ENCODE peak calls at places on chromosomes 11 and 22, in ten cellular contexts. One of them, this sample, is unnamed.

GRCh38 chr11:121575250-121575962 is 122.6 kb upstream of the SORL1-AS1 start:
- DNase-seq in mucosa of descending colon: peak; percentile 73
- DNase-seq in IMR-90: peak; percentile 81
- DNase-seq in pancreas: no peak
- DNase-seq in A673: no peak
- DNase-seq in left ventricle myocardium inferior: peak; percentile 58
- DNase-seq in choroid plexus epithelial cell: peak; percentile 83
- DNase-seq in retinal pigment epithelial cell: no peak
- DNase-seq in uterus: peak; percentile 88
- DNase-seq in mammary epithelial cell: no peak
- DNase-seq in this sample: no peak

GRCh38 chr11:84437129-84438123 is 1151.3 kb upstream of the CCDC90B start:
- DNase-seq in mucosa of descending colon: no peak
- DNase-seq in IMR-90: no peak
- DNase-seq in pancreas: peak; percentile 85
- DNase-seq in A673: no peak
- DNase-seq in left ventricle myocardium inferior: no peak
- DNase-seq in choroid plexus epithelial cell: no peak
- DNase-seq in retinal pigment epithelial cell: no peak
- DNase-seq in uterus: no peak
- DNase-seq in mammary epithelial cell: no peak
- DNase-seq in this sample: peak; percentile 45

GRCh38 chr22:43180670-43181069 is 6.3 kb downstream of the TTLL12 start:
- DNase-seq in mucosa of descending colon: peak; percentile 38
- DNase-seq in IMR-90: no peak
- DNase-seq in pancreas: peak; percentile 57
- DNase-seq in A673: no peak
- DNase-seq in left ventricle myocardium inferior: no peak
- DNase-seq in choroid plexus epithelial cell: no peak
- DNase-seq in retinal pigment epithelial cell: no peak
- DNase-seq in uterus: no peak
- DNase-seq in mammary epithelial cell: no peak
- DNase-seq in this sample: no peak

GRCh38 chr22:33829549-33830280 is 90.6 kb downstream of the LARGE1 start:
- DNase-seq in mucosa of descending colon: no peak
- DNase-seq in IMR-90: no peak
- DNase-seq in pancreas: no peak
- DNase-seq in A673: no peak
- DNase-seq in left ventricle myocardium inferior: no peak
- DNase-seq in choroid plexus epithelial cell: no peak
- DNase-seq in retinal pigment epithelial cell: no peak
- DNase-seq in uterus: no peak
- DNase-seq in mammary epithelial cell: no peak
- DNase-seq in this sample: no peak

GRCh38 chr11:119974467-119974866 is 163.4 kb downstream of the TRIM29 start:
- DNase-seq in mucosa of descending colon: no peak
- DNase-seq in IMR-90: no peak
- DNase-seq in pancreas: no peak
- DNase-seq in A673: no peak
- DNase-seq in left ventricle myocardium inferior: peak; percentile 39
- DNase-seq in choroid plexus epithelial cell: no peak
- DNase-seq in retinal pigment epithelial cell: no peak
- DNase-seq in uterus: no peak
- DNase-seq in mammary epithelial cell: no peak
- DNase-seq in this sample: no peak

GRCh38 chr11:79670846-79671245 is 230.0 kb upstream of the TENM4 start:
- DNase-seq in mucosa of descending colon: no peak
- DNase-seq in IMR-90: no peak
- DNase-seq in pancreas: no peak
- DNase-seq in A673: no peak
- DNase-seq in left ventricle myocardium inferior: no peak
- DNase-seq in choroid plexus epithelial cell: no peak
- DNase-seq in retinal pigment epithelial cell: no peak
- DNase-seq in uterus: no peak
- DNase-seq in mammary epithelial cell: no peak
- DNase-seq in this sample: peak; percentile 39

GRCh38 chr11:37718431-37718999 is 1120.5 kb upstream of the RAG2 start:
- DNase-seq in mucosa of descending colon: no peak
- DNase-seq in IMR-90: no peak
- DNase-seq in pancreas: no peak
- DNase-seq in A673: peak; percentile 53
- DNase-seq in left ventricle myocardium inferior: no peak
- DNase-seq in choroid plexus epithelial cell: peak; percentile 10
- DNase-seq in retinal pigment epithelial cell: no peak
- DNase-seq in uterus: no peak
- DNase-seq in mammary epithelial cell: peak; percentile 4
- DNase-seq in this sample: peak; percentile 41

GRCh38 chr22:45480717-45481116 is 22.0 kb upstream of the FBLN1 start:
- DNase-seq in mucosa of descending colon: no peak
- DNase-seq in IMR-90: no peak
- DNase-seq in pancreas: no peak
- DNase-seq in A673: no peak
- DNase-seq in left ventricle myocardium inferior: no peak
- DNase-seq in choroid plexus epithelial cell: no peak
- DNase-seq in retinal pigment epithelial cell: no peak
- DNase-seq in uterus: no peak
- DNase-seq in mammary epithelial cell: no peak
- DNase-seq in this sample: no peak

GRCh38 chr11:10376061-10376460 is 71.2 kb downstream of the ADM start:
- DNase-seq in mucosa of descending colon: no peak
- DNase-seq in IMR-90: no peak
- DNase-seq in pancreas: no peak
- DNase-seq in A673: no peak
- DNase-seq in left ventricle myocardium inferior: no peak
- DNase-seq in choroid plexus epithelial cell: peak; percentile 58
- DNase-seq in retinal pigment epithelial cell: no peak
- DNase-seq in uterus: no peak
- DNase-seq in mammary epithelial cell: no peak
- DNase-seq in this sample: no peak

GRCh38 chr22:21443735-21444421 is 23.3 kb upstream of the TMEM191C start:
- DNase-seq in mucosa of descending colon: peak; percentile 31
- DNase-seq in IMR-90: no peak
- DNase-seq in pancreas: peak; percentile 91
- DNase-seq in A673: no peak
- DNase-seq in left ventricle myocardium inferior: no peak
- DNase-seq in choroid plexus epithelial cell: no peak
- DNase-seq in retinal pigment epithelial cell: no peak
- DNase-seq in uterus: no peak
- DNase-seq in mammary epithelial cell: no peak
- DNase-seq in this sample: no peak

GRCh38 chr11:126466288-126467045 is 111.0 kb downstream of the ST3GAL4 start:
- DNase-seq in mucosa of descending colon: peak; percentile 37
- DNase-seq in IMR-90: no peak
- DNase-seq in pancreas: peak; percentile 54
- DNase-seq in A673: no peak
- DNase-seq in left ventricle myocardium inferior: no peak
- DNase-seq in choroid plexus epithelial cell: no peak
- DNase-seq in retinal pigment epithelial cell: no peak
- DNase-seq in uterus: no peak
- DNase-seq in mammary epithelial cell: no peak
- DNase-seq in this sample: no peak

DNA sequence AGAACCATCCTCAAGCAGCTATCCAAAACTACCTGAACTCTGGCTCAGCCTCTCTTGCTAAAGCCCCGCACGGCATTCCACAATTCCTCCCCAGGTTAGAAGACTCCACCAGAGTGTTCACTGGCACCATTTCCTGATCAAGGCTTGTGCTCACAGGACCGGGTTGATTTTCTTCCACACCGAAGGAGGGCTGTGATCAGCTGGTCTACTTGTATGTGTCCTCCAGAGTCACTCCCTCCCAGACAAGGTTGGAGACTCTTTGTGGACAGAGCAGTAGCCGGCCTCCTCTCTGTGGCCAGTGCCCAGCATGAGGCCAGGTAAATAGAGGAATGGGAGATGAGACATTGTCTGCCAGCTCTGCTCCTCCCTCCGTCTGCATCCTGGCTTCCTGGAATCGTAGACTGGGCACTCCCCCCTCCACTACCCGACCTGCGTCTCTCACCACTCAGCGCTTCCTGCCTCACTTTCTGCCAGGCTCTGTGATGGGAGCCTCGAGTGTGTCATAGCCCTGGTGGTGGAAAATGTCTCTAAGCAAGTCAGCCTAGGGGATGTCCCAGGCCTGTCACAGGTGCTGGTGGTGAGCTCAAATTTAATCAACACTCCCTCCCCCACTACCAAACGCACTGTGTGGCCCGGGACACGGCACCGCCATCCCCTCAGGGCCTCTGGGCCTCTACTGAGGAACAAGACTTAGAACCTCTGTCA is 12.5 kb upstream of the TMPRSS6 start:
- DNase-seq in mucosa of descending colon: peak; percentile 74
- DNase-seq in IMR-90: peak; percentile 37
- DNase-seq in pancreas: no peak
- DNase-seq in A673: no peak
- DNase-seq in left ventricle myocardium inferior: no peak
- DNase-seq in choroid plexus epithelial cell: peak; percentile 28
- DNase-seq in retinal pigment epithelial cell: no peak
- DNase-seq in uterus: no peak
- DNase-seq in mammary epithelial cell: peak; percentile 84
- DNase-seq in this sample: peak; percentile 93
- TF ChIP-seq CTCF in mucosa of descending colon: no peak
- TF ChIP-seq CTCF in IMR-90: no peak
- TF ChIP-seq CTCF in pancreas: no peak
- TF ChIP-seq CTCF in A673: no peak
- TF ChIP-seq CTCF in left ventricle myocardium inferior: no peak
- TF ChIP-seq CTCF in choroid plexus epithelial cell: no peak
- TF ChIP-seq CTCF in retinal pigment epithelial cell: no peak
- TF ChIP-seq CTCF in uterus: no peak
- TF ChIP-seq CTCF in mammary epithelial cell: peak; percentile 37
- TF ChIP-seq CTCF in this sample: peak; percentile 38

GRCh38 chr22:37303821-37304274 is 21.5 kb downstream of the CYTH4 start:
- DNase-seq in mucosa of descending colon: no peak
- DNase-seq in IMR-90: peak; percentile 95
- DNase-seq in pancreas: no peak
- DNase-seq in A673: no peak
- DNase-seq in left ventricle myocardium inferior: no peak
- DNase-seq in choroid plexus epithelial cell: peak; percentile 91
- DNase-seq in retinal pigment epithelial cell: peak; percentile 64
- DNase-seq in uterus: no peak
- DNase-seq in mammary epithelial cell: peak; percentile 90
- DNase-seq in this sample: peak; percentile 90
- H3K4me3 ChIP-seq in mucosa of descending colon: no peak overlapping the region
- H3K4me3 ChIP-seq in IMR-90: no peak overlapping the region
- H3K4me3 ChIP-seq in pancreas: no peak overlapping the region
- H3K4me3 ChIP-seq in A673: no peak overlapping the region
- H3K4me3 ChIP-seq in left ventricle myocardium inferior: no peak overlapping the region
- H3K4me3 ChIP-seq in choroid plexus epithelial cell: no peak overlapping the region
- H3K4me3 ChIP-seq in retinal pigment epithelial cell: no peak overlapping the region
- H3K4me3 ChIP-seq in uterus: no peak overlapping the region
- H3K4me3 ChIP-seq in mammary epithelial cell: no peak overlapping the region
- H3K4me3 ChIP-seq in this sample: no peak overlapping the region

GRCh38 chr11:68803766-68804165 is 38.0 kb downstream of the CPT1A start:
- DNase-seq in mucosa of descending colon: no peak
- DNase-seq in IMR-90: no peak
- DNase-seq in pancreas: no peak
- DNase-seq in A673: no peak
- DNase-seq in left ventricle myocardium inferior: no peak
- DNase-seq in choroid plexus epithelial cell: no peak
- DNase-seq in retinal pigment epithelial cell: peak; percentile 45
- DNase-seq in uterus: no peak
- DNase-seq in mammary epithelial cell: no peak
- DNase-seq in this sample: no peak

GRCh38 chr11:68792400-68792955 is 41.2 kb upstream of the TESMIN start:
- DNase-seq in mucosa of descending colon: no peak
- DNase-seq in IMR-90: peak; percentile 4
- DNase-seq in pancreas: no peak
- DNase-seq in A673: no peak
- DNase-seq in left ventricle myocardium inferior: no peak
- DNase-seq in choroid plexus epithelial cell: no peak
- DNase-seq in retinal pigment epithelial cell: peak; percentile 54
- DNase-seq in uterus: no peak
- DNase-seq in mammary epithelial cell: no peak
- DNase-seq in this sample: peak; percentile 28

GRCh38 chr11:68796779-68797178 is 44.9 kb downstream of the CPT1A start:
- DNase-seq in mucosa of descending colon: no peak
- DNase-seq in IMR-90: no peak
- DNase-seq in pancreas: no peak
- DNase-seq in A673: peak; percentile 11
- DNase-seq in left ventricle myocardium inferior: peak; percentile 58
- DNase-seq in choroid plexus epithelial cell: peak; percentile 21
- DNase-seq in retinal pigment epithelial cell: no peak
- DNase-seq in uterus: no peak
- DNase-seq in mammary epithelial cell: no peak
- DNase-seq in this sample: no peak

GRCh38 chr11:68798221-68798813 is 43.4 kb downstream of the CPT1A start:
- DNase-seq in mucosa of descending colon: no peak
- DNase-seq in IMR-90: no peak
- DNase-seq in pancreas: no peak
- DNase-seq in A673: peak; percentile 54
- DNase-seq in left ventricle myocardium inferior: no peak
- DNase-seq in choroid plexus epithelial cell: peak; percentile 22
- DNase-seq in retinal pigment epithelial cell: no peak
- DNase-seq in uterus: no peak
- DNase-seq in mammary epithelial cell: no peak
- DNase-seq in this sample: peak; percentile 14
- TF ChIP-seq CTCF in mucosa of descending colon: peak; percentile 12
- TF ChIP-seq CTCF in IMR-90: peak; percentile 42
- TF ChIP-seq CTCF in pancreas: peak; percentile 39
- TF ChIP-seq CTCF in A673: peak; percentile 90
- TF ChIP-seq CTCF in left ventricle myocardium inferior: peak; percentile 60
- TF ChIP-seq CTCF in choroid plexus epithelial cell: peak; percentile 67
- TF ChIP-seq CTCF in retinal pigment epithelial cell: peak; percentile 74
- TF ChIP-seq CTCF in uterus: no peak
- TF ChIP-seq CTCF in mammary epithelial cell: peak; percentile 62
- TF ChIP-seq CTCF in this sample: peak; percentile 57

DNA sequence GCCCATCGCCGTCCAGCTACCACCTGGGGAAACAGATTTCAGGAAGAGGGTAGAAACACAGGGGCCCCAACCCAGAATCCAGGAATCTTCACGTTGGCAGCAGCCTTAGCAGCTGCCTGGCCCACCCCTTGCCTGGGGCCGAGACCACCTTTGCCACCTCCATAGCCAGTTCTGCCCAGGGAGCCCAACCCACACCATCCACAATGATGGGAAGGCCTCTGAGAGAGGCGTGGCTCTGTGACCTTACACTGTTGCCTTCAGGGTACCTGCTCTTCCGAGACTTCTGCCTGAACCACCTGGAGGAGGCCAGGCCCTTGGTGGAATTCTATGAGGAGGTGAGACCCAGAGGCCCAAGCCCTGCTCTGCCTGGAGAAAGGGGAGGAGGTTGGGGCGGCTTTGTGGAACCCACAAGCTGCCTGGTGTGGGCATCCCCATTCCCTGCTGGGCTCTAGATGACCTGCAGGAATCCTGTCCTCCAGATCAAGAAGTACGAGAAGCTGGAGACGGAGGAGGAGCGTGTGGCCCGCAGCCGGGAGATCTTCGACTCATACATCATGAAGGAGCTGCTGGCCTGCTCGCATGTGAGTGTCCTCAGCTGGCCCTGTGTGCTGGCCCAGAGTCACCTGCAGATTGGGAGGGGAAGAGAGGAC is 10.0 kb upstream of the ANKRD13D start:
- DNase-seq in mucosa of descending colon: peak; percentile 48
- DNase-seq in IMR-90: no peak
- DNase-seq in pancreas: no peak
- DNase-seq in A673: no peak
- DNase-seq in left ventricle myocardium inferior: no peak
- DNase-seq in choroid plexus epithelial cell: no peak
- DNase-seq in retinal pigment epithelial cell: no peak
- DNase-seq in uterus: no peak
- DNase-seq in mammary epithelial cell: no peak
- DNase-seq in this sample: no peak
- H3K4me3 ChIP-seq in mucosa of descending colon: no peak overlapping the region
- H3K4me3 ChIP-seq in IMR-90: no peak overlapping the region
- H3K4me3 ChIP-seq in pancreas: no peak overlapping the region
- H3K4me3 ChIP-seq in A673: no peak overlapping the region
- H3K4me3 ChIP-seq in left ventricle myocardium inferior: no peak overlapping the region
- H3K4me3 ChIP-seq in choroid plexus epithelial cell: no peak overlapping the region
- H3K4me3 ChIP-seq in retinal pigment epithelial cell: no peak overlapping the region
- H3K4me3 ChIP-seq in uterus: no peak overlapping the region
- H3K4me3 ChIP-seq in mammary epithelial cell: no peak overlapping the region
- H3K4me3 ChIP-seq in this sample: no peak overlapping the region

This sample was measured in epithelial cell of esophagus.